ENCODE peak calls at places on chromosomes 1 and 21, in four cellular contexts. One of them, this sample, is unnamed.

GRCh38 chr1:1889090-1889750 is 1.7 kb downstream of the GNB1 start:
- DNase-seq in coronary artery: no peak
- DNase-seq in GM06990: no peak
- DNase-seq in suprapubic skin: no peak
- DNase-seq in this sample: no peak

GRCh38 chr21:37358392-37358791 is 8.2 kb upstream of the DYRK1A start:
- DNase-seq in coronary artery: no peak
- DNase-seq in GM06990: no peak
- DNase-seq in suprapubic skin: no peak
- DNase-seq in this sample: no peak

GRCh38 chr1:206507395-206508129 is at the start of gene RASSF5:
- DNase-seq in coronary artery: peak
- DNase-seq in GM06990: peak
- DNase-seq in suprapubic skin: peak
- DNase-seq in this sample: peak

GRCh38 chr21:35075546-35075945 is 26.4 kb upstream of the RUNX1 start:
- DNase-seq in coronary artery: no peak
- DNase-seq in GM06990: no peak
- DNase-seq in suprapubic skin: no peak
- DNase-seq in this sample: no peak

GRCh38 chr1:156805766-156806511 is 10.7 kb downstream of the SH2D2A start:
- DNase-seq in coronary artery: no peak
- DNase-seq in GM06990: no peak
- DNase-seq in suprapubic skin: no peak
- DNase-seq in this sample: no peak

GRCh38 chr1:224637510-224637909 is 21.4 kb downstream of the CNIH3 start:
- DNase-seq in coronary artery: no peak
- DNase-seq in GM06990: no peak
- DNase-seq in suprapubic skin: no peak
- DNase-seq in this sample: no peak

GRCh38 chr21:8992731-8993174 is 1528.6 kb upstream of the TPTE start:
- DNase-seq in coronary artery: no peak
- DNase-seq in GM06990: no peak
- DNase-seq in suprapubic skin: peak
- DNase-seq in this sample: no peak

GRCh38 chr21:31730687-31731111 is 1.2 kb downstream of the SCAF4 start:
- DNase-seq in coronary artery: no peak
- DNase-seq in GM06990: no peak
- DNase-seq in suprapubic skin: no peak
- DNase-seq in this sample: no peak

GRCh38 chr1:210882414-210883221 is 251.3 kb downstream of the KCNH1 start:
- DNase-seq in coronary artery: no peak
- DNase-seq in GM06990: no peak
- DNase-seq in suprapubic skin: no peak
- DNase-seq in this sample: no peak

GRCh38 chr1:23922321-23922943 is 9.3 kb upstream of the CNR2 start:
- DNase-seq in coronary artery: no peak
- DNase-seq in GM06990: no peak
- DNase-seq in suprapubic skin: no peak
- DNase-seq in this sample: no peak

GRCh38 chr21:15061284-15061683 is 3.5 kb downstream of the NRIP1 start:
- DNase-seq in coronary artery: no peak
- DNase-seq in GM06990: no peak
- DNase-seq in suprapubic skin: no peak
- DNase-seq in this sample: no peak

GRCh38 chr1:22447581-22448215 is 4.0 kb upstream of the ZBTB40 start:
- DNase-seq in coronary artery: no peak
- DNase-seq in GM06990: no peak
- DNase-seq in suprapubic skin: no peak
- DNase-seq in this sample: no peak

GRCh38 chr1:235643837-235644692 is 5.5 kb downstream of the GNG4 start:
- DNase-seq in coronary artery: no peak
- DNase-seq in GM06990: no peak
- DNase-seq in suprapubic skin: no peak
- DNase-seq in this sample: no peak

GRCh38 chr1:93661829-93662474 is 19.7 kb downstream of the BCAR3 start:
- DNase-seq in coronary artery: no peak
- DNase-seq in GM06990: no peak
- DNase-seq in suprapubic skin: peak
- DNase-seq in this sample: peak

GRCh38 chr21:46454142-46454541 is 4.5 kb upstream of the DIP2A start:
- DNase-seq in coronary artery: no peak
- DNase-seq in GM06990: no peak
- DNase-seq in suprapubic skin: no peak
- DNase-seq in this sample: no peak

GRCh38 chr1:202210370-202210769 is 16.8 kb downstream of the LGR6 start:
- DNase-seq in coronary artery: no peak
- DNase-seq in GM06990: no peak
- DNase-seq in suprapubic skin: no peak
- DNase-seq in this sample: no peak
- TF ChIP-seq CTCF in coronary artery: no peak
- TF ChIP-seq CTCF in GM06990: no peak
- TF ChIP-seq CTCF in suprapubic skin: no peak
- TF ChIP-seq CTCF in this sample: no peak

GRCh38 chr1:214229736-214230135 is 51.2 kb upstream of the SMYD2 start:
- DNase-seq in coronary artery: no peak
- DNase-seq in GM06990: no peak
- DNase-seq in suprapubic skin: no peak
- DNase-seq in this sample: no peak
- TF ChIP-seq CTCF in coronary artery: no peak
- TF ChIP-seq CTCF in GM06990: no peak
- TF ChIP-seq CTCF in suprapubic skin: no peak
- TF ChIP-seq CTCF in this sample: no peak

GRCh38 chr21:29192999-29193563 is 62.6 kb downstream of the MAP3K7CL start:
- DNase-seq in coronary artery: no peak
- DNase-seq in GM06990: no peak
- DNase-seq in suprapubic skin: no peak
- DNase-seq in this sample: no peak
- TF ChIP-seq CTCF in coronary artery: no peak
- TF ChIP-seq CTCF in GM06990: no peak
- TF ChIP-seq CTCF in suprapubic skin: no peak
- TF ChIP-seq CTCF in this sample: no peak

DNA sequence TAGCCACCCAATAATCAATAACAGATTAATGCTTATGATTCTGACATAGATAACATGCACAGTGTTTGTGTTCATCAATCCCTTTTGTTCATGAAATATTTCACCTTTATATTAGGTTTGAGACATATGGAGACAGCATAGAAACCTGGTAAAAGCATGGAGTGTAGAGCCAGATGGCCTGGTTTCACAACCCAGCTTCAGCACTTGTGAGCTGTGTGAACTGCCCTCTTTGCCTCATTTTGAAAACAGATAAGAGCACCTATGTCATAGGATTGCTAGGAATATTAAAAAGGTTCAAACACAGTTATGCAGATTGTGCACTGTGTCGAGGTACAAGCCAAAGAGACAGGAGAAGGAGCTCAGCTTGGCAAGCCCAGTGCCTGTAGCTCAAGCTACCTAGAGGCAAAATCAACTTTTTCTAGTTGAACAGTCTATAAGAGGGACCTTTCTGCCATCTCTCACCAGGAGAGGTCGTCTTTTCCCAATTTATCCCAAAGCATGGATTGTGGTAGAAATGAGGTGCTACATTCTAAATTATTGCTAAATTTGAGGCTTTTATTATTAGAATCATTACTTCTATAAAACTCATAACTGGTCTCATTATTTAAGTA is 5.0 kb downstream of the CHODL start:
- DNase-seq in coronary artery: no peak
- DNase-seq in GM06990: no peak
- DNase-seq in suprapubic skin: no peak
- DNase-seq in this sample: no peak
- TF ChIP-seq CTCF in coronary artery: no peak
- TF ChIP-seq CTCF in GM06990: no peak
- TF ChIP-seq CTCF in suprapubic skin: no peak
- TF ChIP-seq CTCF in this sample: no peak

DNA sequence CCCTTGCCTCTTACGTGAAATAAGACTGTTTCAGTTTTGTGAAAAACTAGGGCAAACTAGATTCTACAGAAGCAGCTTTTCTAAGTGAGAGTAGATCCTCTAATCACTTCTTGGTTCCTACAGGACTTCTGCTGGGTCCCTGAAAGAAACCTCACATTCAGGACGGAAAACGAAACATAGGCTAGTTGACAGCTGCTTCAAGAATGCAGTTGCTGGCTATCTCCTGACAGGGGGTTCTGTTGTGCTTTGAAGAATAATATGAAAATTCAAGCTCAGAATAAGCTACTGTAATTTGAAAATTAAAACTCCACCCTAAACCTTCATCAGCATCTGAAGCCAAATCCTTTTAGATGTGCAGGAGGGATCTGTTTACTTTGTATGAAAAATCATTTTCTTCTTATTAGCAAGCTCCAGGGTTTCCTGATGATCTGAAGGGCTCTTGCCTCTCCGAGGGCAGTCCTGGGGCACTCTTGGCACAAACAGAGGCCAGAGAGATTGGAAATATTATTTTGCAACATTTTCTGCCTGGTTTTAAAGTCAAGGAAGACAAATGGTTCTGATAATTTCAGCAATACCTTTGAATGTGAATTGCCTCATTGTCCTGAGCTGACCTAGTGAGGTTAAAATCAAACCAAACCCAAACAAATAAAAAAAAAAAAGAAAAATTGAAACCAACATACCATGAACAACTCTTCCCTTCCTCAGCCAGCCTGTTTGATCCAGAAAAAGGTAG is 55.1 kb downstream of the NTMT2 start:
- DNase-seq in coronary artery: no peak
- DNase-seq in GM06990: no peak
- DNase-seq in suprapubic skin: no peak
- DNase-seq in this sample: no peak
- TF ChIP-seq CTCF in coronary artery: no peak
- TF ChIP-seq CTCF in GM06990: no peak
- TF ChIP-seq CTCF in suprapubic skin: no peak
- TF ChIP-seq CTCF in this sample: no peak

DNA sequence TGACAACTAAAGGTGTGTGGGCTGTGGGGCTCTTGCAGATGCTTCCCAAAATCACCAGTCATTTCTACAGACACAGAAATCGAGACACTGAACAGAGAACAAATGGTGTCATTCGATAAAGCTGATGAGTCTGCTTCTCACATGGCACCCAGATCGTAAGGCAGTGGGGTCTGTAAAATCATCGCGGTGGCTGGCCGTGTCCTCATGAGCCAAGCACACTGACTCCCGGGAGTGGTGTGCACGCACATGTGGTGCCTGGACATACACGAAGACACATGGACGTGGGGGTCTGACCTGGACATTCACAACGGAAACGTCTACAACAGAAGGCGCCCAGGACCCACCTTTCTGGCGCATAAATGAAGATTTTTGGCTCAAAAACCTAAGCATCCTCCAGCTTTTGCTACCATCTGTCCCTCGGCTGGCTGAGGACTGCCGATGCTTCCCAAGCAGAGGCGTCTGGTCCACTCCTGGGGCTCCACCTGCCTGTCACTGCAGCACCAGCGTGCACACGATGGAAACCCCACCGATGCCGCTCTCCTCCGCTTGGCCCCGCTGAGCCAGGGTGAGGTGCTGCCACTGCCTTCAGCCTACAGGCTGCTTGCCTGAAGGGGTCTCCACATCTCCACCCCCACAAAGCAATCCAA is 6.8 kb downstream of the SMIM1 start:
- DNase-seq in coronary artery: no peak
- DNase-seq in GM06990: no peak
- DNase-seq in suprapubic skin: no peak
- DNase-seq in this sample: no peak
- TF ChIP-seq CTCF in coronary artery: no peak
- TF ChIP-seq CTCF in GM06990: no peak
- TF ChIP-seq CTCF in suprapubic skin: no peak
- TF ChIP-seq CTCF in this sample: no peak

DNA sequence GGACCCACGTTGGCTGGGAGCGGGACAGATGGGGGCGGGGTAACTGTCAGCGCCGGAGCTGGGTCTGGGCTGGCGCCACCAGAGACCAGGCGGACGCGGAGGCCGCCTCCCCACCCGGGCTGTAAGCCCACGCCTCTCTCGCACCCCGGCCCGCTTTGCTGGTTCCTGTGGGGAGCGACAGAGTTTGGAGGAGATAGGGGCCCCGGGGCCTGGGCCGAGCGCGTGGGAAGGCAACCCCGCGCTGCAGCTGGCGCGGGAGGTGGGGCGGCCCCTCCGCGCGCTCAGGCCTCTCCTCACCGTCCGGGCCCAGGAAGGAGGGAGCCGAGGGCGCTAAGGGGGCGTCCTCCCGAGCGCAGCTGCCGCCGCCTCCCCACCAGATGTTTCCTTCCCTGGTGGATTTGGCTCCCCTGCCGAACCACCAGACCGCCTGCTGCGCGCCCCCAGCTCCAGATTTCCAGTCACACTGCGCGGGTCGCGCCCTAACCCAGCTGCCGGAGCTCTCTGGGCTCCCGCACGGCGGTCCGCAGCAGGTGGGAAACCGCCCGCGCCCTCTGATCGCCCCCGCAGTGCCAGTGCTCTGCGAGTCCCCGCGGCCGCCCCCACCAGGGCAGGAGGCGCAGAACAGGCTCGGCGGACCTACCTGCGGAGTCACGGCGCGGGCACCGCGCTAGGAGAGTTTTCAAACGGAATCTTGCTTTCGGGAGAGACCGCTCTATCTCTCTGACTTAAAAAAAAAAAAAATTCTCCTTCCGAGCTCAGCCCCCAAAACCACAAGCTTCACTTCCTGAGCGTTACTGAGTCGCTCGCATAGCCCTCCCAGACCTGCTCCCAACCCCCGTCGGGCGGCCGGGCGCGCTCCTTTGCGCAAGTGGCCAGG is 1.1 kb downstream of the GFI1 start:
- DNase-seq in coronary artery: no peak
- DNase-seq in GM06990: peak
- DNase-seq in suprapubic skin: no peak
- DNase-seq in this sample: peak
- TF ChIP-seq CTCF in coronary artery: no peak
- TF ChIP-seq CTCF in GM06990: peak
- TF ChIP-seq CTCF in suprapubic skin: no peak
- TF ChIP-seq CTCF in this sample: peak

DNA sequence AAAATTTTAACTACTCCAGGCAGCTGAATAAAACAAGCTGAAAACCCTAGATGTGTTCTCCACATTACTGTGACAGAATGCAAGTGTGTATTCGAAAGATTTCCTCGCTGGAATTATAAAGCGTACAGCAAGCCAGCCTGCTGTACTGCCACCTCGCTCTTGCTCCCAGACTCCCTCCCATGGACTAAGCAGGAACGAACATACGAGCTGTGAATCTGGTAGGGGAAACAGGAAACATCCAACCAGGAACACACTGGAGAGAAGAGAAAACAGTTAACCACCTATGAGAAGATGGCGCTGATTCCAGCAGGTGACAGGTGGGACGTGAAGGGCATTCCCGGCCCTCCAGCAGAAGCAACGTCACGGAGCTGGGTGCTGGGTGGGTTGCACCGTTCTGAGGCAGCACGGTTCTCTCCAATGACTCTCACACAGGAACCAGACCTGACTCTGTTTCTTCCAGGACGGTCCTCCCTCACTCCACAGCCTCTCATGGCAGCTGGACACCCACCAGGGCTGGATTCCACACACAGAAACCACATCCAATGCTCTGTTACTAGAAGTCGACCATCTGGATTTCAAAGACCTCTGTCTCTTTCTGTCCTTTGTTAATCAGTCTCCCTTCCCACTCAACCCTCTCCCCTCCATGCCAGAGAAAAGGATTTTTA is 219.2 kb downstream of the RERE start:
- DNase-seq in coronary artery: no peak
- DNase-seq in GM06990: no peak
- DNase-seq in suprapubic skin: no peak
- DNase-seq in this sample: no peak
- TF ChIP-seq CTCF in coronary artery: peak
- TF ChIP-seq CTCF in GM06990: no peak
- TF ChIP-seq CTCF in suprapubic skin: no peak
- TF ChIP-seq CTCF in this sample: no peak